ENCODE peak calls at places on chromosomes 16 and 17, in six cellular contexts. F is H9, Z is mesenchymal stem cell, I is IMR-90, U is H1, Q is neuronal stem cell. R is an unnamed sample.

GRCh38 chr17:58311429-58311894 is 17.1 kb downstream of the TSPOAP1 start:
- DNase-seq in Q (no peak), U (no peak), F (no peak), I (no peak), Z (no peak), R (no peak)

GRCh38 chr17:73210002-73210678 is 17.3 kb downstream of the COG1 start:
- DNase-seq in F (no peak), Q (no peak), U (no peak), I (no peak), Z (peak; percentile 57), R (no peak)

GRCh38 chr16:25151996-25152395 is 40.5 kb downstream of the LCMT1 start:
- DNase-seq in F (no peak), Q (no peak), I (peak; percentile 58), U (no peak), Z (peak; percentile 22), R (peak; percentile 48)

GRCh38 chr16:87828071-87828971 is 41.0 kb downstream of the SLC7A5 start:
- DNase-seq in Q (no peak), Z (no peak), U (no peak), I (no peak), F (no peak), R (no peak)

GRCh38 chr17:68906638-68907037 is 48.6 kb downstream of the ABCA8 start:
- DNase-seq in Q (no peak), Z (peak; percentile 16), F (no peak), U (no peak), I (peak; percentile 21), R (peak; percentile 18)

GRCh38 chr17:4332296-4332970 is 34.0 kb downstream of the UBE2G1 start:
- DNase-seq in F (no peak), I (peak; percentile 33), U (no peak), Q (peak; percentile 21), Z (peak; percentile 57), R (peak; percentile 65)

GRCh38 chr16:83948914-83949723 is 3.9 kb upstream of the OSGIN1 start:
- DNase-seq in F (no peak), Q (no peak), I (no peak), Z (no peak), U (no peak), R (no peak)

GRCh38 chr17:78131172-78132085 is 858 bp downstream of the TMC8 start:
- DNase-seq in I (no peak), Z (no peak), F (no peak), U (no peak), Q (no peak), R (no peak)

GRCh38 chr16:3458852-3459361 is 15.4 kb downstream of the NAA60 start:
- DNase-seq in F (no peak), U (no peak), Q (no peak), I (peak; percentile 15), Z (peak; percentile 47), R (no peak)

GRCh38 chr17:21036361-21036881 is 6.4 kb downstream of the USP22 start:
- DNase-seq in Z (peak; percentile 38), U (no peak), F (no peak), I (peak; percentile 44), Q (no peak), R (no peak)

GRCh38 chr17:62724398-62725146 is 83.5 kb downstream of the MARCHF10 start:
- DNase-seq in I (peak; percentile 44), Z (no peak), U (no peak), F (peak; percentile 31), Q (no peak), R (no peak)

GRCh38 chr16:53031323-53031942 is 21.3 kb downstream of the CHD9NB start:
- DNase-seq in Q (no peak), U (no peak), I (no peak), Z (no peak), F (no peak), R (no peak)

GRCh38 chr17:51260237-51260959 is at the start of gene UTP18:
- DNase-seq in I (peak; percentile 97), Z (peak; percentile 98), U (peak; percentile 90), F (peak; percentile 99), Q (peak; percentile 98), R (peak; percentile 99)
- H3K18ac ChIP-seq in I (peak within 1 kb of the TSS; percentile 86), Z (peak within 1 kb of the TSS; percentile 93), U (peak within 1 kb of the TSS; percentile 99), F (peak within 1 kb of the TSS; percentile 98), Q (peak within 1 kb of the TSS; percentile 99), R (peak within 1 kb of the TSS; percentile 89)

GRCh38 chr16:84950906-84951305 is 60.4 kb downstream of the ZDHHC7 start:
- DNase-seq in U (no peak), I (no peak), F (peak; percentile 60), Z (no peak), Q (no peak), R (peak; percentile 62)

GRCh38 chr16:84949776-84950436 is 61.4 kb downstream of the ZDHHC7 start:
- DNase-seq in F (no peak), Q (no peak), U (no peak), I (no peak), Z (no peak), R (no peak)

GRCh38 chr16:84952335-84953050 is 58.8 kb downstream of the ZDHHC7 start:
- DNase-seq in I (peak; percentile 82), F (peak; percentile 87), Q (peak; percentile 81), U (peak; percentile 54), Z (peak; percentile 88), R (peak; percentile 84)

GRCh38 chr16:84955427-84955826 is 55.9 kb downstream of the ZDHHC7 start:
- DNase-seq in F (no peak), Q (no peak), Z (no peak), I (no peak), U (no peak), R (no peak)

GRCh38 chr16:84953051-84953746 is 58.1 kb downstream of the ZDHHC7 start:
- DNase-seq in I (no peak), U (no peak), F (no peak), Z (peak; percentile 51), Q (no peak), R (no peak)
- H3K27ac ChIP-seq in I (no peak overlapping the region), U (no peak overlapping the region), F (no peak overlapping the region), Z (no peak overlapping the region), Q (no peak overlapping the region), R (no peak overlapping the region)

GRCh38 chr17:1561420-1562177 is 993 bp downstream of the PITPNA start:
- DNase-seq in U (no peak), F (no peak), Q (no peak), I (no peak), Z (peak; percentile 44), R (no peak)
- H3K18ac ChIP-seq in U (no peak overlapping the region), F (no peak overlapping the region), Q (peak overlapping the region; percentile 90), I (no peak overlapping the region), Z (peak overlapping the region; percentile 81), R (peak overlapping the region; percentile 16)

GRCh38 chr17:61160789-61161440 is 238.7 kb upstream of the TBX2 start:
- DNase-seq in F (no peak), Q (no peak), I (no peak), U (no peak), Z (no peak), R (no peak)
- H3K27ac ChIP-seq in F (no peak overlapping the region), Q (no peak overlapping the region), I (no peak overlapping the region), U (no peak overlapping the region), Z (no peak overlapping the region), R (no peak overlapping the region)

GRCh38 chr16:19005561-19006445 is 22.1 kb downstream of the TMC7 start:
- DNase-seq in F (peak; percentile 46), U (peak; percentile 25), I (peak; percentile 27), Z (no peak), Q (no peak), R (no peak)
- H3K18ac ChIP-seq in F (peak overlapping the region; percentile 31), U (peak overlapping the region; percentile 87), I (no peak overlapping the region), Z (no peak overlapping the region), Q (no peak overlapping the region), R (no peak overlapping the region)

GRCh38 chr16:11639925-11640899 is 28.0 kb upstream of the SNN start:
- DNase-seq in Q (no peak), Z (peak; percentile 100), U (no peak), I (peak; percentile 100), F (peak; percentile 70), R (peak; percentile 95)
- H3K27ac ChIP-seq in Q (no peak overlapping the region), Z (peak overlapping the region; percentile 66), U (peak overlapping the region; percentile 15), I (peak overlapping the region; percentile 84), F (no peak overlapping the region), R (no peak overlapping the region)

GRCh38 chr17:65561394-65562205 is at the start of gene AXIN2:
- DNase-seq in U (peak; percentile 62), Z (peak; percentile 87), Q (peak; percentile 91), I (peak; percentile 85), F (peak; percentile 97), R (peak; percentile 98)
- H3K18ac ChIP-seq in U (peak within 1 kb of the TSS; percentile 91), Z (peak within 1 kb of the TSS; percentile 53), Q (peak within 1 kb of the TSS; percentile 94), I (no peak within 1 kb of the TSS), F (no peak within 1 kb of the TSS), R (peak within 1 kb of the TSS; percentile 99)

GRCh38 chr16:2037115-2037514 is 10.4 kb downstream of the NHERF2 start:
- DNase-seq in U (no peak), I (no peak), F (no peak), Z (no peak), Q (no peak), R (no peak)

GRCh38 chr16:2039286-2040030 is 8.2 kb downstream of the NTHL1 start:
- DNase-seq in F (no peak), Q (no peak), U (no peak), I (peak; percentile 93), Z (peak; percentile 97), R (no peak)

GRCh38 chr16:2040031-2040430 is 7.6 kb downstream of the NTHL1 start:
- DNase-seq in I (no peak), Q (no peak), F (no peak), Z (no peak), U (no peak), R (no peak)

GRCh38 chr16:2037631-2038358 is 9.8 kb downstream of the NTHL1 start:
- DNase-seq in Z (no peak), Q (no peak), I (no peak), F (no peak), U (no peak), R (no peak)

DNA sequence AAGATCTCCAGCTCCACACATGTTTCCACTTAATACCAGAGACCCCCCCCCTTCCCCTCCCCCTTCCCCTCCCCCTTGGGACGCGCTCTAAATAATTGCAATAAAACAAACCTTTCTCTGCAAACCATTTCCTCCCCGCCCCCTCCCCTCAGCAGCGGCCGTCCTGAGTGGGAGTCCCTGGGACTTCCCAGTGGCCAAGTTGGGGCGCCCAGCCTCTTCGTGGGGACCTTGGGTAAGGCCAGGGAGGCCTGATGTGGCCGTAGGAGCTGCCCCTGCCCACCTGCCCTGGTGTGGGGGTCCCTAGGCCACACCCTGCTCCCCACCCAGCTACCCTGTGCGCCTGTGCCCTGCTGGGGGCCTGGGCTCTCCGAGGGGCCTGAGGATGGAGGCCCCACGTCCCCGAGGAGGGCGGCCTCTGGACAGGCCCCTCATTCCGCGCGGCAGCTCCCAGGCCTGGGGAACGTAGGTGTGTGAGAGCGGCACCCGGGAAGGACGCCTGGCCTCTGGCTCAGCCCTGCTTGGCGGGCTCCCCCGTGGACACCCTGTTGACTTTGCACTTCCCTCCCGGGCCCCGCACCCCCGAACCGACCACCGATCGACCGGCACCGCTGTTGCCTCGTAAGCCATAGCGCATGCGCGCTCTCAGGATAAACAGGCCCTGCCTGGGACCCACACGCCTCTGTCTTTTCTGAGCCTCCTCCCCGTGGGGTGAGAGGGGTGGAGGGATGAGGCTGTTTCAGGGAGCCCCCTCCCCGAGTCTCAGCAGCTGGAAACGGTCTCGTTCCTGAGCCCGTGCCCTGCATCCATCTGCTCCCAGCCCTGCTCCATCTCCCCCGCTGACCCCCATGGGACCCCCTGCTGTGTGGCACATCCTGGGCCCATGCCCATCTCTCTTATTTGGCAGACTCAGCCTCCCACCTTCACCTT is 9.0 kb downstream of the NTHL1 start:
- DNase-seq in Z (no peak), U (no peak), I (no peak), F (no peak), Q (no peak), R (no peak)
- H3K27ac ChIP-seq in Z (no peak overlapping the region), U (no peak overlapping the region), I (peak overlapping the region; percentile 93), F (no peak overlapping the region), Q (no peak overlapping the region), R (no peak overlapping the region)

R was measured in mesendoderm.